ENCODE peak calls at places on chromosomes 13 and 19, in four cellular contexts. O, G, H and Y are unnamed samples.

GRCh38 chr19:14114854-14115253 is 2.7 kb downstream of the PRKACA start:
- DNase-seq in O (peak; percentile 82), G (peak; percentile 71), H (peak; percentile 56), Y (no peak)

GRCh38 chr13:30045916-30046704 is 195.7 kb upstream of the UBL3 start:
- DNase-seq in O (no peak), G (no peak), H (no peak), Y (no peak)

GRCh38 chr13:94236876-94237275 is 242.6 kb downstream of the DCT start:
- DNase-seq in O (no peak), G (no peak), H (no peak), Y (no peak)

GRCh38 chr19:48965806-48966540 is 864 bp downstream of the FTL start:
- DNase-seq in O (peak; percentile 93), G (peak; percentile 89), H (peak; percentile 88), Y (peak; percentile 91)

GRCh38 chr13:43265028-43265427 is 241.6 kb downstream of the DNAJC15 start:
- DNase-seq in O (no peak), G (no peak), H (no peak), Y (no peak)

GRCh38 chr19:40567040-40567749 is 9.5 kb upstream of the SHKBP1 start:
- DNase-seq in O (no peak), G (no peak), H (no peak), Y (no peak)

GRCh38 chr19:48632692-48633147 is 4.5 kb downstream of the DBP start:
- DNase-seq in O (no peak), G (no peak), H (no peak), Y (no peak)

GRCh38 chr19:48244289-48244688 is 11.4 kb downstream of the CARD8 start:
- DNase-seq in O (no peak), G (no peak), H (no peak), Y (peak; percentile 44)

GRCh38 chr19:55146648-55147218 is 2.3 kb downstream of the TNNT1 start:
- DNase-seq in O (no peak), G (no peak), H (no peak), Y (no peak)

GRCh38 chr19:47609885-47610545 is 1.1 kb downstream of the BICRA start:
- DNase-seq in O (peak; percentile 65), G (peak; percentile 55), H (peak; percentile 47), Y (peak; percentile 23)

GRCh38 chr13:94825507-94825906 is 113.2 kb upstream of the SOX21 start:
- DNase-seq in O (no peak), G (peak; percentile 52), H (peak; percentile 40), Y (no peak)

GRCh38 chr19:55176116-55176515 is 4.0 kb downstream of the SYT5 start:
- DNase-seq in O (no peak), G (no peak), H (no peak), Y (peak; percentile 69)

GRCh38 chr13:97261254-97262015 is 39.3 kb downstream of the MBNL2 start:
- DNase-seq in O (no peak), G (no peak), H (no peak), Y (no peak)

GRCh38 chr13:64934569-64935362 is 2295.4 kb downstream of the PCDH9 start:
- DNase-seq in O (no peak), G (no peak), H (no peak), Y (no peak)

GRCh38 chr19:39145180-39145953 is 19.8 kb downstream of the PAK4 start:
- DNase-seq in O (no peak), G (no peak), H (no peak), Y (no peak)

GRCh38 chr19:40802300-40803169 is 3.5 kb downstream of the EGLN2 start:
- DNase-seq in O (no peak), G (peak; percentile 66), H (peak; percentile 68), Y (no peak)

GRCh38 chr13:97278395-97279078 is 56.4 kb downstream of the MBNL2 start:
- DNase-seq in O (no peak), G (no peak), H (no peak), Y (no peak)

GRCh38 chr13:71685072-71685471 is 181.9 kb downstream of the DACH1 start:
- DNase-seq in O (no peak), G (no peak), H (no peak), Y (no peak)

GRCh38 chr13:48154671-48155070 is 59.8 kb upstream of the MED4 start:
- DNase-seq in O (no peak), G (no peak), H (no peak), Y (no peak)

GRCh38 chr19:17565611-17566010 is 10.2 kb downstream of the COLGALT1 start:
- DNase-seq in O (no peak), G (no peak), H (no peak), Y (no peak)

GRCh38 chr19:5563941-5564612 is 3.7 kb downstream of the TINCR start:
- DNase-seq in O (no peak), G (no peak), H (no peak), Y (no peak)

GRCh38 chr19:30556230-30556711 is 184.1 kb downstream of the ZNF536 start:
- DNase-seq in O (no peak), G (no peak), H (no peak), Y (no peak)

GRCh38 chr13:21909331-21909730 is 238.5 kb downstream of the FGF9 start:
- DNase-seq in O (no peak), G (no peak), H (no peak), Y (no peak)

GRCh38 chr13:62512194-62513141 is 1096.8 kb upstream of the PCDH20 start:
- DNase-seq in O (no peak), G (no peak), H (no peak), Y (peak; percentile 56)

DNA sequence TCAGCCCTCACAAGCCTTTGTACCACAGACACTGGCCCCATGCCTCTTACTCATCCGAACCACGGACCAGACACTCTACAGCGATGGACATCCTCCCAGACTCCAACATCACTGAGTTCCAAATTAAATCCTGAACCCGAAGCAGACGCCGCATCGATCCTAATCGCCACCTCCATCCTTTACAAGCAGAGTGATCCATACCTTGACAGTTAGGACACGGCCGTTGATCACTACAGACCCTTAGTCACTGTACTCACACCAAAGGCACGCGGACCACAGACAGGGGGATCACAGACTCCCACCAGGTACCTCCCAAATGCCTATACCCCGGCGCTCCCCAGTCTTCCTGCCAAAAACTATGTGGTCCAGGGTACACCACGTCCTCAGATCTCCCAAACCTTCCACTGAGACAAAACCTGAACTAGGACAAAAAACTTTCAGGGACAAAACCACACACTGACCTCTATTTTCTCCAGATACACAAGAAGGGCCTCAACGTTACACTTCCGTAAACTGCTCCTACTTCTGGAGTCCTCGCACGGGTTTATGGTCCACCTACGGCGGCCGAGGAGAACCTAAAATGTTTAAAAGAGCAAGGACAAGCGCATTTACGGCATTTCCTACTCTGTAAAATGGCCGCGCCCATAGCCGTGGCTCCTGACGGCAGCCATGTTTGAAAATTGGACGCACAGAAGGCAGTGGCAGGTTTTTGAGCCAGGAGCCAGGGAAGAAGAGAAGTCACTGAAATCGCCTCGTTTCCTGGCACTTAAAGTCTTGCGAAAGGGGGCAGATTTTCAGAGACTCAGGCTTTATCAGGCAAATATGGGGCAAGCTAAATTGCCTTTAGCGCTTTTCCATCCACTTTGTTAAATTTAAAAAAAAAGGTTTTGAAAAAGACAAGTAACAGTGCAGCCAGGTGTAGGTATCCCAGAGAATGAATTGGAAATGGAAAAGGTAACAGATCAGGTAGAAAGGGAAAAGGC is at the start of gene ZNF350:
- DNase-seq in O (peak; percentile 94), G (peak; percentile 90), H (peak; percentile 95), Y (peak; percentile 55)
- H3K4me3 ChIP-seq in O (peak within 1 kb of the TSS; percentile 76), G (peak within 1 kb of the TSS; percentile 92), H (peak within 1 kb of the TSS; percentile 78), Y (peak within 1 kb of the TSS; percentile 46)

DNA sequence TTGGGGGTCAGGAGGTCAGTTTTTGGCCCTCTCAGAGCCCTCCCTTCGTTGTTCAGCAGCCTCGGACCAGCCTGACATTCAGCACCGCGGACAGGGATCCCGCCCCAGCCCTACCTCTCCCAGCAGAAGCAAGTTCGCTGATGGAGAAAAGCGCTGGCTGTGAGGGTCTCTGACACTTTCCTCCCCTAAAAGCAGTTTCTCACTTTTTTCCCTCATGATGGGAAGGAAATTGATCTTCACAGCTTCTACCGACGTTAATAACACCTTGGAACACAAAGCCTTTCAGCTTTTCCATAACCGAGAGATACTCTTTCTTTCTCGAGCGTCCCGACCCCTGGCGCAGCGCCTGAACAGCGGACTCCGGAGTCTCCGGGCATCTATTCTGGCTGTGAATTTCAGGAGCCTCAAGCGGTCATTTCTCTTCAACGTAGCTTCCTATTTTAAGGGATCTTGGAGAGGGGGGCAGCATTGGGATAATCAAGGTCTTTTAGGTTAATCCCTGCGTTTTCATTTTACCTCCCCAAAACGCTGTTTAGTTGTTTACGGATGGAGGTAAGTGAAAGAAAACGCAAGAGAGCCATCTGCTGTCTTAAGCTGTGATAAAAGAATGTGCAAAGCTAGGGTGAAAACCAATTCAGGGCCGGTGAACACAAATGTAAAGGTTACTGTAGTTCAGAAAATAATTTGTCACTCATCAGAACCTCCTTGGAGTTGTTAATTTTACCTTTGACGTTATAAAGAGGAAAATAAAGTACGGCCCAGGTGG is 467.2 kb downstream of the ITGBL1 start:
- DNase-seq in O (no peak), G (no peak), H (peak; percentile 31), Y (no peak)
- H3K4me3 ChIP-seq in O (no peak overlapping the region), G (no peak overlapping the region), H (no peak overlapping the region), Y (no peak overlapping the region)

GRCh38 chr13:45659536-45659935 is 42.6 kb upstream of the CBY2 start:
- DNase-seq in O (no peak), G (no peak), H (no peak), Y (no peak)

GRCh38 chr13:45654633-45655349 is 39.3 kb upstream of the ERICH6B start:
- DNase-seq in O (no peak), G (no peak), H (no peak), Y (no peak)

GRCh38 chr13:45662122-45662521 is 40.0 kb upstream of the CBY2 start:
- DNase-seq in O (no peak), G (no peak), H (no peak), Y (no peak)

DNA sequence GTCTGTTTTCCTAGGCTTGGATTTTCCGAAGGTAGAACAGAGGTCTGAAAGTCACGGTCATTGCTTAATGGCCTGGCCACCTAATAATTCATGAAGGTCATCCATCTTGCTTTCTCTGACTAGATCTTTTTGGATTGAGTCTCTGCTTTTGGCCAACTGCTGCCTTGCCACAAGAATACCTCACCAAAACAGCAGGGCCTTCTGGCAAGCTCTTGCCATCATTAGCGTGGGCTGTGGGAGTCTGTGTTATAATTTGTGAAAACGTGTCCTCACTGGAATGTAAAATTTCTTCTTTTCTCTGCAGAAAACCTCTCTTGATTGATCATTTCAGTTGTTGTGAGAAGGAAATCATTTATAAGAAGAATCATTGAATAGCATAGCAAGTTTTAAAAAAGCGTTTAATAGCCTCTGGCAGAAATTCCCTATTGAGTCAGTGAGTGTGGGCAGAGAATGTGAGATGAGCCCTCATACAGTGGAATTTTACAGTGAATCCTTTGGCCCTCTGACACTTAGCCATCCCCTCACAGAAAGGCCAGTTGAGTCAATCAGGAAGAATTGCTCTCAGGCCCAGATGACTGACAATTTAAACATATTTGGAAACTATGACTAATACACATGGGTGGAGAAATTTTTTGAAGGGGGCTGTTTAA is 43.2 kb upstream of the ERICH6B start:
- DNase-seq in O (no peak), G (no peak), H (no peak), Y (no peak)
- H3K4me3 ChIP-seq in O (no peak overlapping the region), G (no peak overlapping the region), H (no peak overlapping the region), Y (no peak overlapping the region)

DNA sequence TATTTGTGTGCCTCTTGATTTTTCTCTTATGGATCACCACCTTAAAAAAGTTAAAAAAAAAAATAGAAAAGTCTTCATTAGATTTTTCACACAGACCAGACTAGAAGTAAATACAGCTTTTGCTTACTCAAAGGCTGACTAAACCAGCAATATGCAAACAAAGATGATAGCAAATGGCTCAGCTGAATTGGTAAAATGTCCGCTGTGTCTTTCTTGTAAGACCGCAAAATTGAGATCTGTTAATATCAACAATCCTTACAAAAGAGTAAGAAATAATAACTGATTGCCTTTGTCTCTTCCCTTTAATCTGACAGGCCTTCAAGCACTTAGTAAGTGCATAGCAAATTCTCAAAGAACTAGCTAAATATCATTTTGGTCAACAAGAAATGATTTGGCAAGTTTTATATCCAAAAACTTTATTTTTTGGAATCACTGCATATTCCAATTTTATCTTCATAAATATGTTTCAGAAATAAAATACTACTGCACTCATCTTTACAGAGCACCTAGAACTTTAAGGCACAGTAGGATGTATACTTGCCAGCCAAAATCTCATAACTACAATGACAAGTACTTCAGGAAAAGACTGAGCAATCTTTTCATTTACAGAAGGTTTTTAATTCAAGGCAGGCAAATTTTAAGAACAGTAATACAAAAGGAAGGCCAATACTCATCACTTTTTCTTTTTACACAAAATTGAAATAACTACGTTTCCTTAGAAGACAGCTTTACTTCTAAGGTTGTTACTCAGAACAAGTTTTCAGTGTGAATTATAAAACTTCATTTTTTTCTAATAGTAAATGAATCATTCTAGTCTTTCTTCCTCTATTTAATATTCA is 1.2 kb downstream of the ELF1 start:
- DNase-seq in O (no peak), G (no peak), H (no peak), Y (peak; percentile 65)
- H3K4me3 ChIP-seq in O (peak overlapping the region; percentile 48), G (peak overlapping the region; percentile 32), H (peak overlapping the region; percentile 12), Y (peak overlapping the region; percentile 63)